ENCODE peak calls at places on chromosomes 7 and 10, in nine cellular contexts. One of them, this sample, is unnamed. For H3K36me3, the result is how much of the 10 kb centered on the place peaks cover.

GRCh38 chr7:117402109-117402508 is 25.2 kb downstream of the ASZ1 start:
- DNase-seq in psoas muscle: no peak
- DNase-seq in tibial nerve: no peak
- DNase-seq in neuronal stem cell: no peak
- DNase-seq in keratinocyte: no peak
- DNase-seq in ovary: no peak
- DNase-seq in fibroblast of lung: no peak
- DNase-seq in cardiac muscle cell: no peak
- DNase-seq in PC-3: no peak
- DNase-seq in this sample: no peak

GRCh38 chr10:16271571-16271970 is 165.2 kb upstream of the PTER start:
- DNase-seq in psoas muscle: no peak
- DNase-seq in tibial nerve: no peak
- DNase-seq in neuronal stem cell: no peak
- DNase-seq in keratinocyte: no peak
- DNase-seq in ovary: no peak
- DNase-seq in fibroblast of lung: no peak
- DNase-seq in cardiac muscle cell: no peak
- DNase-seq in PC-3: no peak
- DNase-seq in this sample: no peak

GRCh38 chr10:14971867-14972448 is 12.8 kb downstream of the MEIG1 start:
- DNase-seq in psoas muscle: peak
- DNase-seq in tibial nerve: peak
- DNase-seq in neuronal stem cell: no peak
- DNase-seq in keratinocyte: no peak
- DNase-seq in ovary: no peak
- DNase-seq in fibroblast of lung: no peak
- DNase-seq in cardiac muscle cell: peak
- DNase-seq in PC-3: peak
- DNase-seq in this sample: peak

GRCh38 chr7:25795824-25796235 is 356.2 kb upstream of the NFE2L3 start:
- DNase-seq in psoas muscle: no peak
- DNase-seq in tibial nerve: no peak
- DNase-seq in neuronal stem cell: no peak
- DNase-seq in keratinocyte: no peak
- DNase-seq in ovary: peak
- DNase-seq in fibroblast of lung: peak
- DNase-seq in cardiac muscle cell: no peak
- DNase-seq in PC-3: no peak
- DNase-seq in this sample: no peak

GRCh38 chr10:76444034-76444800 is 1012.8 kb downstream of the LRMDA start:
- DNase-seq in psoas muscle: peak
- DNase-seq in tibial nerve: peak
- DNase-seq in neuronal stem cell: no peak
- DNase-seq in keratinocyte: no peak
- DNase-seq in ovary: no peak
- DNase-seq in fibroblast of lung: peak
- DNase-seq in cardiac muscle cell: no peak
- DNase-seq in PC-3: peak
- DNase-seq in this sample: no peak

GRCh38 chr10:80596391-80597257 is 58.9 kb downstream of the SH2D4B start:
- DNase-seq in psoas muscle: no peak
- DNase-seq in tibial nerve: no peak
- DNase-seq in neuronal stem cell: peak
- DNase-seq in keratinocyte: peak
- DNase-seq in ovary: no peak
- DNase-seq in fibroblast of lung: peak
- DNase-seq in cardiac muscle cell: peak
- DNase-seq in PC-3: peak
- DNase-seq in this sample: peak

GRCh38 chr10:17029581-17030271 is 99.9 kb downstream of the CUBN start:
- DNase-seq in psoas muscle: peak
- DNase-seq in tibial nerve: peak
- DNase-seq in neuronal stem cell: no peak
- DNase-seq in keratinocyte: no peak
- DNase-seq in ovary: peak
- DNase-seq in fibroblast of lung: peak
- DNase-seq in cardiac muscle cell: no peak
- DNase-seq in PC-3: peak
- DNase-seq in this sample: peak

GRCh38 chr7:101248276-101248675 is 3.4 kb upstream of the FIS1 start:
- DNase-seq in psoas muscle: no peak
- DNase-seq in tibial nerve: no peak
- DNase-seq in neuronal stem cell: no peak
- DNase-seq in keratinocyte: no peak
- DNase-seq in ovary: no peak
- DNase-seq in fibroblast of lung: no peak
- DNase-seq in cardiac muscle cell: no peak
- DNase-seq in PC-3: no peak
- DNase-seq in this sample: no peak

GRCh38 chr7:139366400-139366799 is 6.7 kb downstream of the LUC7L2 start:
- DNase-seq in psoas muscle: no peak
- DNase-seq in tibial nerve: no peak
- DNase-seq in neuronal stem cell: no peak
- DNase-seq in keratinocyte: no peak
- DNase-seq in ovary: no peak
- DNase-seq in fibroblast of lung: no peak
- DNase-seq in cardiac muscle cell: no peak
- DNase-seq in PC-3: no peak
- DNase-seq in this sample: no peak

GRCh38 chr7:95725170-95725569 is 47.2 kb upstream of the DYNC1I1 start:
- DNase-seq in psoas muscle: no peak
- DNase-seq in tibial nerve: no peak
- DNase-seq in neuronal stem cell: peak
- DNase-seq in keratinocyte: no peak
- DNase-seq in ovary: no peak
- DNase-seq in fibroblast of lung: no peak
- DNase-seq in cardiac muscle cell: peak
- DNase-seq in PC-3: peak
- DNase-seq in this sample: no peak

GRCh38 chr7:95736635-95737034 is 35.7 kb upstream of the DYNC1I1 start:
- DNase-seq in psoas muscle: no peak
- DNase-seq in tibial nerve: no peak
- DNase-seq in neuronal stem cell: no peak
- DNase-seq in keratinocyte: no peak
- DNase-seq in ovary: no peak
- DNase-seq in fibroblast of lung: no peak
- DNase-seq in cardiac muscle cell: no peak
- DNase-seq in PC-3: no peak
- DNase-seq in this sample: no peak

DNA sequence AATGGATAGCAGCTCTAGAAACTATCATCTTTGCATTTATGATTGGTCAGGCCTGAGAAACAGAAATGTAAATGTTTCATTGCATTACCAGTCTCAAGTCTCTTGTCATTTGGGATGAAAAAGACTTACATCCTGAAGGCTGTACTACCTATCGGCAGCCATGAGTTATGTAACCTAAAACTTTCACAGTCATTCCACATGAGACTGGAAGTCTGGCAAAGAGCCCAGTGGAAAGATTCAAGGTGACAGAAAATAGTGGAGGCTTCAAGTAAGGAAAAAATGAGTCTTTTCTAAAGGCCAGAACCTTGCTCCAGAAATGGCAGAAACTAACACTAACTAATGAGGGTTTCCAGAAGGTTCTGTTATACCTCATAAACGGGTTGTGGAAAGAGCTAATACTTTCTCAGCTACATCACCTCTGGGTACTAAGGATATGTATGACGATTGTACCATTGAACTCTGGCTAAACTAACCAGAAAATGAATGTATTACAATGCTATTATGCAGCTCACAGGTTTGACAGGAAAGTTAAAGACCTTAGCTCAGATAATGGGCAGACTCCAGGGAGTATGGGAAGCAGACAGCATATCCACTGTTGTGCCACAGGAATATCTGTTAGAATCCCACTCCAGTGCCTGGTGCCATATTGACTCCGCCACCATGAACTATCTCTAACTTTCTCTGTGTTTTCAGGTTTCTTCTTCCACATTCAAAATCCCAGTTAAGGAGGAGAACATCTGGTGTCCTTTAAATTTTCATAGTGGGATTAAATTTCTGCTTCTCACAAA is 41.7 kb upstream of the DYNC1I1 start:
- DNase-seq in psoas muscle: no peak
- DNase-seq in tibial nerve: no peak
- DNase-seq in neuronal stem cell: no peak
- DNase-seq in keratinocyte: no peak
- DNase-seq in ovary: no peak
- DNase-seq in fibroblast of lung: no peak
- DNase-seq in cardiac muscle cell: peak
- DNase-seq in PC-3: no peak
- DNase-seq in this sample: no peak
- H3K27ac ChIP-seq in psoas muscle: no peak
- H3K27ac ChIP-seq in tibial nerve: no peak
- H3K27ac ChIP-seq in neuronal stem cell: no peak
- H3K27ac ChIP-seq in keratinocyte: no peak
- H3K27ac ChIP-seq in ovary: no peak
- H3K27ac ChIP-seq in fibroblast of lung: no peak
- H3K27ac ChIP-seq in cardiac muscle cell: no peak
- H3K27ac ChIP-seq in PC-3: no peak
- H3K27ac ChIP-seq in this sample: no peak

GRCh38 chr7:47970750-47971149 is 8.7 kb downstream of the HUS1 start:
- DNase-seq in psoas muscle: no peak
- DNase-seq in tibial nerve: no peak
- DNase-seq in neuronal stem cell: no peak
- DNase-seq in keratinocyte: no peak
- DNase-seq in ovary: no peak
- DNase-seq in fibroblast of lung: no peak
- DNase-seq in cardiac muscle cell: no peak
- DNase-seq in PC-3: no peak
- DNase-seq in this sample: no peak

GRCh38 chr7:47978790-47979144 is 648 bp downstream of the HUS1 start:
- DNase-seq in psoas muscle: no peak
- DNase-seq in tibial nerve: peak
- DNase-seq in neuronal stem cell: no peak
- DNase-seq in keratinocyte: no peak
- DNase-seq in ovary: no peak
- DNase-seq in fibroblast of lung: no peak
- DNase-seq in cardiac muscle cell: no peak
- DNase-seq in PC-3: no peak
- DNase-seq in this sample: no peak

GRCh38 chr7:47979145-47979831 is at the start of gene HUS1:
- DNase-seq in psoas muscle: peak
- DNase-seq in tibial nerve: peak
- DNase-seq in neuronal stem cell: peak
- DNase-seq in keratinocyte: peak
- DNase-seq in ovary: peak
- DNase-seq in fibroblast of lung: peak
- DNase-seq in cardiac muscle cell: peak
- DNase-seq in PC-3: peak
- DNase-seq in this sample: peak

GRCh38 chr7:47968852-47969774 is 10.3 kb downstream of the HUS1 start:
- DNase-seq in psoas muscle: peak
- DNase-seq in tibial nerve: peak
- DNase-seq in neuronal stem cell: peak
- DNase-seq in keratinocyte: no peak
- DNase-seq in ovary: peak
- DNase-seq in fibroblast of lung: peak
- DNase-seq in cardiac muscle cell: peak
- DNase-seq in PC-3: peak
- DNase-seq in this sample: peak

GRCh38 chr7:47973739-47974138 is 5.7 kb downstream of the HUS1 start:
- DNase-seq in psoas muscle: no peak
- DNase-seq in tibial nerve: no peak
- DNase-seq in neuronal stem cell: no peak
- DNase-seq in keratinocyte: no peak
- DNase-seq in ovary: no peak
- DNase-seq in fibroblast of lung: no peak
- DNase-seq in cardiac muscle cell: no peak
- DNase-seq in PC-3: no peak
- DNase-seq in this sample: no peak
- H3K36me3 ChIP-seq in psoas muscle: half or more
- H3K36me3 ChIP-seq in tibial nerve: under half
- H3K36me3 ChIP-seq in neuronal stem cell: under half
- H3K36me3 ChIP-seq in keratinocyte: under half
- H3K36me3 ChIP-seq in ovary: under half
- H3K36me3 ChIP-seq in fibroblast of lung: under half
- H3K36me3 ChIP-seq in cardiac muscle cell: under half
- H3K36me3 ChIP-seq in PC-3: under half
- H3K36me3 ChIP-seq in this sample: half or more

DNA sequence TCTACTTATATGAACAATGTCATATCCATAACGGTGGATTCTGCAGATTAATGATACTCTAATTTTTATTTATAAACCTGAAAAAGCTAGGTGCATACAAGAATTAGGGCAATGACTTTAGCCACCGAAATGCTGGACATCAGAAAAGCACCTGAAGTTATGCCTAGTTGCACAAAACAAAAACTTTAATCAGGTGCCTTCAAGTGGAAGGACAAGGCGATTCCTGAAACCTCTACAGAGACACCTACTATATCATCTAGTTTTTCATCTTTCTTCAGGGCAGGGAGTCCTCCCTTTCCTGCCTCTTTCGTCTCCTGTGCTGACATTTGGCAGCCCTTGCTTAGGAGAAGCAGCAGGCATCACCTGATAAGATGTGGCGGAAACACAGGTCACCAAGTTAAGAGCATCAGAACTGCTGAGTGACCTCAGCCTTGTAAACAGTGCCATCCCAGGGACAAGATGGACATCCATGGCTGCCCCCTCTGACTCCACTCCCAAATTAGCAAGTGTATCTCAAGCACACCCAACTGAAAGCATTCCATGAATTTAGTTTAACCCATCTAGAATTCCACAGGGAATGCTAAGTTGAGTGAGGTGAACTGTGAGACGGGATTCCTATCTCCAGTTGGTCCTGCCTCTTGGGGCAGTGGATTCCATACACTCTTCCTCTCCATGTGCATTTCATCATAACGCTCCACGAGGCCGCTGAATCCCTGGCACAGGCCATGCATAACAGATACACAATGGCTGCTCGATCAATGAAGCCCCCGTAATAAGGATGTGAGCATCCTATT is 5.8 kb downstream of the ITPRIP start:
- DNase-seq in psoas muscle: no peak
- DNase-seq in tibial nerve: no peak
- DNase-seq in neuronal stem cell: no peak
- DNase-seq in keratinocyte: no peak
- DNase-seq in ovary: peak
- DNase-seq in fibroblast of lung: peak
- DNase-seq in cardiac muscle cell: peak
- DNase-seq in PC-3: no peak
- DNase-seq in this sample: peak
- H3K27ac ChIP-seq in psoas muscle: peak
- H3K27ac ChIP-seq in tibial nerve: peak
- H3K27ac ChIP-seq in neuronal stem cell: no peak
- H3K27ac ChIP-seq in keratinocyte: peak
- H3K27ac ChIP-seq in ovary: peak
- H3K27ac ChIP-seq in fibroblast of lung: peak
- H3K27ac ChIP-seq in cardiac muscle cell: peak
- H3K27ac ChIP-seq in PC-3: peak
- H3K27ac ChIP-seq in this sample: peak

DNA sequence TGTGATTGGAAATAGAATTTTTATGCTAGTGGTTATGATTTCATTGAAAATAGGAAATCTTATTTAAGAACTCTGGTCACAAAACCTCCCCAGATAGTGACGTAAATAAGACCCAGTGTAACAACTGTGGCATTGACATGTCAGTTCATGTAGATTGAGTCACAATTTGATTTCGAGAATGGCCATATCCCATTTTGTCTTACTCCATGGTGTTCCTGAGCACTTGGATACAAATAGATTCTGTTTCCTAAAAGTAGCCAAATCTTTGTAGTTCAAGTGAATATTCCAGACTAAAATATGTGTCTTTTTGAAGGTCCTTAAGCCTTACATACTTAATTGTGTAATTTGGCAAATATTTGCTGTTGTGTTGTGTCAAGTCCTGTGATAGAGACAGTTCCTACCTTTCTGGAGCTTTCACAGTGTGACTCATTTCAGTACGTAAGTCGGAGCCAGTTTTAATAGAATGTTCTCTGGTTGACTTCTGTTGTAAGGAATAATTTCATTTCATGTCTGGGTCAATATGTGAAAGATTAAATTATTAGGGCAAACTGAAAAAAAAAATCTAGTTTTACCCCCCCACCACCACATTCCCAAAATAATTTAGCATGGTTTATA is 37.1 kb upstream of the TOMM7 start:
- DNase-seq in psoas muscle: no peak
- DNase-seq in tibial nerve: no peak
- DNase-seq in neuronal stem cell: no peak
- DNase-seq in keratinocyte: peak
- DNase-seq in ovary: no peak
- DNase-seq in fibroblast of lung: no peak
- DNase-seq in cardiac muscle cell: no peak
- DNase-seq in PC-3: peak
- DNase-seq in this sample: peak
- H3K36me3 ChIP-seq in psoas muscle: under half
- H3K36me3 ChIP-seq in tibial nerve: under half
- H3K36me3 ChIP-seq in neuronal stem cell: under half
- H3K36me3 ChIP-seq in keratinocyte: under half
- H3K36me3 ChIP-seq in ovary: under half
- H3K36me3 ChIP-seq in fibroblast of lung: under half
- H3K36me3 ChIP-seq in cardiac muscle cell: under half
- H3K36me3 ChIP-seq in PC-3: under half
- H3K36me3 ChIP-seq in this sample: half or more

This sample was measured in endodermal cell.